ENCODE peak calls at places on chromosomes 16 and 17, in seven cellular contexts. One of them, this sample, is unnamed.

GRCh38 chr17:35743911-35744328 is 9.1 kb downstream of the GAS2L2 start:
- DNase-seq in activated naive CD4-positive, alpha-beta T cell treated with Interleukin-2 at 50 U/mL for 16 hours: no peak
- DNase-seq in AG09319: no peak
- DNase-seq in A549: no peak
- DNase-seq in CMK: no peak
- DNase-seq in GM04504: no peak
- DNase-seq in G401: no peak
- DNase-seq in this sample: no peak

GRCh38 chr16:2898831-2899563 is 12.7 kb upstream of the FLYWCH1 start:
- DNase-seq in activated naive CD4-positive, alpha-beta T cell treated with Interleukin-2 at 50 U/mL for 16 hours: no peak
- DNase-seq in AG09319: no peak
- DNase-seq in A549: no peak
- DNase-seq in CMK: no peak
- DNase-seq in GM04504: no peak
- DNase-seq in G401: no peak
- DNase-seq in this sample: no peak

GRCh38 chr17:33435716-33436301 is 142.7 kb upstream of the ASIC2 start:
- DNase-seq in activated naive CD4-positive, alpha-beta T cell treated with Interleukin-2 at 50 U/mL for 16 hours: no peak
- DNase-seq in AG09319: no peak
- DNase-seq in A549: no peak
- DNase-seq in CMK: no peak
- DNase-seq in GM04504: peak
- DNase-seq in G401: no peak
- DNase-seq in this sample: no peak

GRCh38 chr16:56589141-56590039 is at the start of gene MT3:
- DNase-seq in activated naive CD4-positive, alpha-beta T cell treated with Interleukin-2 at 50 U/mL for 16 hours: peak
- DNase-seq in AG09319: no peak
- DNase-seq in A549: no peak
- DNase-seq in CMK: no peak
- DNase-seq in GM04504: no peak
- DNase-seq in G401: peak
- DNase-seq in this sample: no peak

GRCh38 chr16:20849587-20850390 is 43.5 kb downstream of the REXO5 start:
- DNase-seq in activated naive CD4-positive, alpha-beta T cell treated with Interleukin-2 at 50 U/mL for 16 hours: peak
- DNase-seq in AG09319: no peak
- DNase-seq in A549: peak
- DNase-seq in CMK: no peak
- DNase-seq in GM04504: peak
- DNase-seq in G401: peak
- DNase-seq in this sample: no peak

GRCh38 chr17:79754359-79754758 is 23.6 kb upstream of the CBX2 start:
- DNase-seq in activated naive CD4-positive, alpha-beta T cell treated with Interleukin-2 at 50 U/mL for 16 hours: no peak
- DNase-seq in AG09319: no peak
- DNase-seq in A549: no peak
- DNase-seq in CMK: no peak
- DNase-seq in GM04504: no peak
- DNase-seq in G401: no peak
- DNase-seq in this sample: no peak

GRCh38 chr17:81027591-81028505 is 7.1 kb upstream of the BAIAP2 start:
- DNase-seq in activated naive CD4-positive, alpha-beta T cell treated with Interleukin-2 at 50 U/mL for 16 hours: peak
- DNase-seq in AG09319: no peak
- DNase-seq in A549: no peak
- DNase-seq in CMK: no peak
- DNase-seq in GM04504: no peak
- DNase-seq in G401: no peak
- DNase-seq in this sample: no peak

GRCh38 chr17:20930065-20930760 is 112.6 kb downstream of the USP22 start:
- DNase-seq in activated naive CD4-positive, alpha-beta T cell treated with Interleukin-2 at 50 U/mL for 16 hours: no peak
- DNase-seq in AG09319: no peak
- DNase-seq in A549: no peak
- DNase-seq in CMK: no peak
- DNase-seq in GM04504: no peak
- DNase-seq in G401: peak
- DNase-seq in this sample: no peak

GRCh38 chr16:9039208-9039607 is 52.2 kb upstream of the HAPSTR1 start:
- DNase-seq in activated naive CD4-positive, alpha-beta T cell treated with Interleukin-2 at 50 U/mL for 16 hours: no peak
- DNase-seq in AG09319: no peak
- DNase-seq in A549: no peak
- DNase-seq in CMK: no peak
- DNase-seq in GM04504: no peak
- DNase-seq in G401: no peak
- DNase-seq in this sample: no peak

GRCh38 chr16:53545433-53545832 is 42.4 kb upstream of the AKTIP start:
- DNase-seq in activated naive CD4-positive, alpha-beta T cell treated with Interleukin-2 at 50 U/mL for 16 hours: peak
- DNase-seq in AG09319: no peak
- DNase-seq in A549: no peak
- DNase-seq in CMK: peak
- DNase-seq in GM04504: no peak
- DNase-seq in G401: no peak
- DNase-seq in this sample: no peak

GRCh38 chr16:66614161-66614802 is 9.8 kb downstream of the CMTM3 start:
- DNase-seq in activated naive CD4-positive, alpha-beta T cell treated with Interleukin-2 at 50 U/mL for 16 hours: no peak
- DNase-seq in AG09319: no peak
- DNase-seq in A549: no peak
- DNase-seq in CMK: no peak
- DNase-seq in GM04504: no peak
- DNase-seq in G401: no peak
- DNase-seq in this sample: no peak

GRCh38 chr17:496761-497586 is 144.4 kb upstream of the RPH3AL start:
- DNase-seq in activated naive CD4-positive, alpha-beta T cell treated with Interleukin-2 at 50 U/mL for 16 hours: no peak
- DNase-seq in AG09319: no peak
- DNase-seq in A549: no peak
- DNase-seq in CMK: no peak
- DNase-seq in GM04504: no peak
- DNase-seq in G401: no peak
- DNase-seq in this sample: no peak

GRCh38 chr17:40611840-40612509 is 35.6 kb downstream of the SMARCE1 start:
- DNase-seq in activated naive CD4-positive, alpha-beta T cell treated with Interleukin-2 at 50 U/mL for 16 hours: no peak
- DNase-seq in AG09319: no peak
- DNase-seq in A549: no peak
- DNase-seq in CMK: no peak
- DNase-seq in GM04504: no peak
- DNase-seq in G401: no peak
- DNase-seq in this sample: no peak

GRCh38 chr17:42891539-42892152 is 9.0 kb upstream of the G6PC1 start:
- DNase-seq in activated naive CD4-positive, alpha-beta T cell treated with Interleukin-2 at 50 U/mL for 16 hours: no peak
- DNase-seq in AG09319: no peak
- DNase-seq in A549: no peak
- DNase-seq in CMK: no peak
- DNase-seq in GM04504: no peak
- DNase-seq in G401: no peak
- DNase-seq in this sample: no peak

GRCh38 chr17:77054926-77055325 is 85.8 kb upstream of the SEC14L1 start:
- DNase-seq in activated naive CD4-positive, alpha-beta T cell treated with Interleukin-2 at 50 U/mL for 16 hours: no peak
- DNase-seq in AG09319: no peak
- DNase-seq in A549: no peak
- DNase-seq in CMK: no peak
- DNase-seq in GM04504: no peak
- DNase-seq in G401: no peak
- DNase-seq in this sample: no peak

GRCh38 chr16:11597268-11597690 is 10.6 kb upstream of the LITAF start:
- DNase-seq in activated naive CD4-positive, alpha-beta T cell treated with Interleukin-2 at 50 U/mL for 16 hours: no peak
- DNase-seq in AG09319: no peak
- DNase-seq in A549: no peak
- DNase-seq in CMK: no peak
- DNase-seq in GM04504: no peak
- DNase-seq in G401: no peak
- DNase-seq in this sample: no peak

GRCh38 chr17:49388692-49389513 is 25.8 kb downstream of the PHB1 start:
- DNase-seq in activated naive CD4-positive, alpha-beta T cell treated with Interleukin-2 at 50 U/mL for 16 hours: no peak
- DNase-seq in AG09319: no peak
- DNase-seq in A549: no peak
- DNase-seq in CMK: no peak
- DNase-seq in GM04504: no peak
- DNase-seq in G401: no peak
- DNase-seq in this sample: no peak

GRCh38 chr17:44589316-44590071 is 32.2 kb downstream of the FZD2 start:
- DNase-seq in activated naive CD4-positive, alpha-beta T cell treated with Interleukin-2 at 50 U/mL for 16 hours: no peak
- DNase-seq in AG09319: peak
- DNase-seq in A549: no peak
- DNase-seq in CMK: no peak
- DNase-seq in GM04504: peak
- DNase-seq in G401: no peak
- DNase-seq in this sample: no peak

GRCh38 chr16:10617662-10618420 is 37.4 kb upstream of the EMP2 start:
- DNase-seq in activated naive CD4-positive, alpha-beta T cell treated with Interleukin-2 at 50 U/mL for 16 hours: no peak
- DNase-seq in AG09319: no peak
- DNase-seq in A549: no peak
- DNase-seq in CMK: no peak
- DNase-seq in GM04504: no peak
- DNase-seq in G401: no peak
- DNase-seq in this sample: no peak

GRCh38 chr16:58128721-58129096 is 472 bp downstream of the CFAP20 start:
- DNase-seq in activated naive CD4-positive, alpha-beta T cell treated with Interleukin-2 at 50 U/mL for 16 hours: no peak
- DNase-seq in AG09319: no peak
- DNase-seq in A549: no peak
- DNase-seq in CMK: peak
- DNase-seq in GM04504: no peak
- DNase-seq in G401: no peak
- DNase-seq in this sample: no peak

GRCh38 chr16:63947022-63947421 is 1174.8 kb downstream of the CDH11 start:
- DNase-seq in activated naive CD4-positive, alpha-beta T cell treated with Interleukin-2 at 50 U/mL for 16 hours: no peak
- DNase-seq in AG09319: no peak
- DNase-seq in A549: no peak
- DNase-seq in CMK: no peak
- DNase-seq in GM04504: no peak
- DNase-seq in G401: no peak
- DNase-seq in this sample: no peak

GRCh38 chr16:17032332-17032731 is 438.4 kb downstream of the XYLT1 start:
- DNase-seq in activated naive CD4-positive, alpha-beta T cell treated with Interleukin-2 at 50 U/mL for 16 hours: no peak
- DNase-seq in AG09319: no peak
- DNase-seq in A549: no peak
- DNase-seq in CMK: no peak
- DNase-seq in GM04504: no peak
- DNase-seq in G401: no peak
- DNase-seq in this sample: no peak

GRCh38 chr17:21358185-21358584 is 18.0 kb upstream of the KCNJ12 start:
- DNase-seq in activated naive CD4-positive, alpha-beta T cell treated with Interleukin-2 at 50 U/mL for 16 hours: no peak
- DNase-seq in AG09319: no peak
- DNase-seq in A549: no peak
- DNase-seq in CMK: no peak
- DNase-seq in GM04504: no peak
- DNase-seq in G401: no peak
- DNase-seq in this sample: no peak

GRCh38 chr16:86680661-86681439 is 102.5 kb downstream of the FOXL1 start:
- DNase-seq in activated naive CD4-positive, alpha-beta T cell treated with Interleukin-2 at 50 U/mL for 16 hours: no peak
- DNase-seq in AG09319: no peak
- DNase-seq in A549: no peak
- DNase-seq in CMK: no peak
- DNase-seq in GM04504: no peak
- DNase-seq in G401: no peak
- DNase-seq in this sample: no peak

GRCh38 chr17:40035162-40035559 is 19.0 kb downstream of the MED24 start:
- DNase-seq in activated naive CD4-positive, alpha-beta T cell treated with Interleukin-2 at 50 U/mL for 16 hours: no peak
- DNase-seq in AG09319: no peak
- DNase-seq in A549: peak
- DNase-seq in CMK: no peak
- DNase-seq in GM04504: no peak
- DNase-seq in G401: peak
- DNase-seq in this sample: no peak

GRCh38 chr17:57578608-57578990 is 166.5 kb downstream of the CCDC182 start:
- DNase-seq in activated naive CD4-positive, alpha-beta T cell treated with Interleukin-2 at 50 U/mL for 16 hours: no peak
- DNase-seq in AG09319: no peak
- DNase-seq in A549: no peak
- DNase-seq in CMK: no peak
- DNase-seq in GM04504: no peak
- DNase-seq in G401: no peak
- DNase-seq in this sample: no peak

GRCh38 chr16:67857547-67858233 is 10.2 kb upstream of the CENPT start:
- DNase-seq in activated naive CD4-positive, alpha-beta T cell treated with Interleukin-2 at 50 U/mL for 16 hours: peak
- DNase-seq in AG09319: peak
- DNase-seq in A549: peak
- DNase-seq in CMK: no peak
- DNase-seq in GM04504: peak
- DNase-seq in G401: no peak
- DNase-seq in this sample: peak

GRCh38 chr17:80636356-80637285 is 92.0 kb downstream of the RPTOR start:
- DNase-seq in activated naive CD4-positive, alpha-beta T cell treated with Interleukin-2 at 50 U/mL for 16 hours: no peak
- DNase-seq in AG09319: no peak
- DNase-seq in A549: no peak
- DNase-seq in CMK: no peak
- DNase-seq in GM04504: no peak
- DNase-seq in G401: no peak
- DNase-seq in this sample: no peak

GRCh38 chr17:8481089-8481488 is 45.4 kb downstream of the NDEL1 start:
- DNase-seq in activated naive CD4-positive, alpha-beta T cell treated with Interleukin-2 at 50 U/mL for 16 hours: no peak
- DNase-seq in AG09319: no peak
- DNase-seq in A549: no peak
- DNase-seq in CMK: no peak
- DNase-seq in GM04504: no peak
- DNase-seq in G401: no peak
- DNase-seq in this sample: no peak

GRCh38 chr17:39653662-39654331 is 11.4 kb upstream of the TCAP start:
- DNase-seq in activated naive CD4-positive, alpha-beta T cell treated with Interleukin-2 at 50 U/mL for 16 hours: peak
- DNase-seq in AG09319: no peak
- DNase-seq in A549: peak
- DNase-seq in CMK: peak
- DNase-seq in GM04504: no peak
- DNase-seq in G401: peak
- DNase-seq in this sample: no peak